ENCODE peak calls at places on chromosome 2, in six cellular contexts. B is HepG2, I is GM12878, E is SK-N-SH, Z is K562, Q is H1. O is an unnamed sample.

GRCh38 chr2:26412091-26412673 is 10.5 kb downstream of the DRC1 start:
- DNase-seq in B (peak), I (peak), E (no peak), Z (peak), Q (no peak), O (no peak)

GRCh38 chr2:110874565-110875383 is 142.4 kb downstream of the ACOXL start:
- DNase-seq in B (no peak), I (peak), E (no peak), Z (peak), Q (no peak), O (no peak)

GRCh38 chr2:86045541-86045940 is 60.1 kb downstream of the POLR1A start:
- DNase-seq in B (no peak), I (no peak), E (no peak), Z (no peak), Q (no peak), O (no peak)

GRCh38 chr2:192184349-192184748 is 10.4 kb downstream of the TMEFF2 start:
- DNase-seq in B (no peak), I (no peak), E (no peak), Z (no peak), Q (no peak), O (no peak)

GRCh38 chr2:219510512-219511135 is 3.7 kb upstream of the ASIC4 start:
- DNase-seq in B (no peak), I (no peak), E (no peak), Z (peak), Q (no peak), O (no peak)

GRCh38 chr2:112646102-112646719 is 472 bp downstream of the SLC20A1 start:
- DNase-seq in B (no peak), I (no peak), E (peak), Z (no peak), Q (no peak), O (no peak)

GRCh38 chr2:16629044-16629443 is 36.6 kb downstream of the CYRIA start:
- DNase-seq in B (no peak), I (no peak), E (no peak), Z (no peak), Q (no peak), O (no peak)

GRCh38 chr2:128313076-128313836 is 5.4 kb downstream of the HS6ST1 start:
- DNase-seq in B (no peak), I (no peak), E (peak), Z (no peak), Q (peak), O (peak)

GRCh38 chr2:181036848-181037603 is 56.6 kb downstream of the UBE2E3 start:
- DNase-seq in B (no peak), I (no peak), E (no peak), Z (no peak), Q (no peak), O (peak)

GRCh38 chr2:194697439-194697838 is 959.6 kb upstream of the SLC39A10 start:
- DNase-seq in B (no peak), I (no peak), E (no peak), Z (no peak), Q (no peak), O (no peak)

GRCh38 chr2:71613953-71614925 is 160.9 kb downstream of the DYSF start:
- DNase-seq in B (no peak), I (no peak), E (no peak), Z (no peak), Q (peak), O (no peak)

GRCh38 chr2:65416945-65417344 is 15.5 kb downstream of the SPRED2 start:
- DNase-seq in B (no peak), I (no peak), E (no peak), Z (no peak), Q (no peak), O (no peak)

GRCh38 chr2:26193578-26194231 is 20.8 kb downstream of the GAREM2 start:
- DNase-seq in B (no peak), I (no peak), E (no peak), Z (no peak), Q (peak), O (peak)

GRCh38 chr2:67650292-67651133 is 253.4 kb downstream of the ETAA1 start:
- DNase-seq in B (peak), I (no peak), E (peak), Z (peak), Q (peak), O (peak)

GRCh38 chr2:72497761-72498160 is 328.1 kb downstream of the EXOC6B start:
- DNase-seq in B (no peak), I (no peak), E (no peak), Z (no peak), Q (no peak), O (peak)

GRCh38 chr2:112737544-112738232 is 16.9 kb downstream of the NT5DC4 start:
- DNase-seq in B (no peak), I (no peak), E (no peak), Z (no peak), Q (no peak), O (no peak)

GRCh38 chr2:104856086-104856972 is 2.4 kb downstream of the POU3F3 start:
- DNase-seq in B (no peak), I (no peak), E (peak), Z (no peak), Q (peak), O (no peak)

GRCh38 chr2:1744151-1744445 is 217 bp downstream of the PXDN start:
- DNase-seq in B (no peak), I (no peak), E (no peak), Z (no peak), Q (peak), O (no peak)

GRCh38 chr2:43100883-43101662 is 125.3 kb downstream of the ZFP36L2 start:
- DNase-seq in B (no peak), I (no peak), E (no peak), Z (no peak), Q (peak), O (peak)

GRCh38 chr2:42975358-42975717 is 183.0 kb upstream of the HAAO start:
- DNase-seq in B (no peak), I (no peak), E (no peak), Z (no peak), Q (no peak), O (no peak)

GRCh38 chr2:109212836-109213563 is 84.0 kb downstream of the SH3RF3 start:
- DNase-seq in B (no peak), I (no peak), E (no peak), Z (no peak), Q (no peak), O (no peak)

GRCh38 chr2:15058015-15058414 is 425.5 kb downstream of the LRATD1 start:
- DNase-seq in B (peak), I (no peak), E (no peak), Z (peak), Q (no peak), O (no peak)

GRCh38 chr2:197349699-197350098 is 39.1 kb upstream of the ANKRD44 start:
- DNase-seq in B (no peak), I (no peak), E (no peak), Z (no peak), Q (no peak), O (no peak)

GRCh38 chr2:95077521-95077807 is 44.1 kb downstream of the MRPS5 start:
- DNase-seq in B (no peak), I (no peak), E (peak), Z (peak), Q (no peak), O (no peak)

GRCh38 chr2:118059919-118060478 is 28.3 kb upstream of the INSIG2 start:
- DNase-seq in B (no peak), I (peak), E (no peak), Z (no peak), Q (no peak), O (peak)

GRCh38 chr2:235827585-235827992 is 333.7 kb downstream of the AGAP1 start:
- DNase-seq in B (no peak), I (no peak), E (no peak), Z (no peak), Q (no peak), O (no peak)
- TF ChIP-seq USF2 in B (no peak), I (no peak), E (no peak), Z (no peak), Q (no peak), O (no peak)

GRCh38 chr2:221571108-221571390 is 1.1 kb downstream of the EPHA4 start:
- DNase-seq in B (no peak), I (no peak), E (no peak), Z (no peak), Q (no peak), O (peak)

GRCh38 chr2:221570321-221571107 is 1.6 kb downstream of the EPHA4 start:
- DNase-seq in B (no peak), I (no peak), E (peak), Z (no peak), Q (peak), O (peak)

GRCh38 chr2:221572180-221572820 is at the start of gene EPHA4:
- DNase-seq in B (no peak), I (no peak), E (peak), Z (peak), Q (peak), O (peak)

GRCh38 chr2:221572821-221573429 is 821 bp upstream of the EPHA4 start:
- DNase-seq in B (no peak), I (no peak), E (no peak), Z (no peak), Q (peak), O (peak)

GRCh38 chr2:221571391-221572179 is 519 bp downstream of the EPHA4 start:
- DNase-seq in B (no peak), I (no peak), E (peak), Z (no peak), Q (peak), O (peak)
- H3K9ac ChIP-seq in B (no peak), I (peak), E (no peak), Z (no peak), Q (peak), O (peak)

DNA sequence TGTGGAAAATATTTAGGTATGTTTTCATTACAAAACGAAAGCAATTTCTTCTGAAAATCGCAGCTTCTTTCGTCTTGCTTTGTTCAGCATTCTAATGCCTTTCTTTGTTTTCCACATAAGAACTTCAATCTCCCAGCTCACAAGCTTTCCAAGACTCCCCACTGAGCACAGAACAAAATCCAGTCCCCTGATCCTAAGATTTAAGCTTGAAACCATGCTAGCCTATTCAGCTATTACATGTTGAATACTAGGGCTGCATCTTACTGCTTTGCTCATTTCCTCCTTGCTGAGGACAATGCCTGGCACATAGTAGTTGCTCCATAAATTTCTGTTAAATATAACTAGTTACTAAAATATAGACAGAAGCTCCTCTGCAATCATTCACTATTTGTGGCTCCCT is 160.6 kb downstream of the GALNT3 start:
- DNase-seq in B (no peak), I (no peak), E (no peak), Z (no peak), Q (no peak), O (no peak)
- TF ChIP-seq USF2 in B (no peak), I (no peak), E (no peak), Z (no peak), Q (no peak), O (no peak)

DNA sequence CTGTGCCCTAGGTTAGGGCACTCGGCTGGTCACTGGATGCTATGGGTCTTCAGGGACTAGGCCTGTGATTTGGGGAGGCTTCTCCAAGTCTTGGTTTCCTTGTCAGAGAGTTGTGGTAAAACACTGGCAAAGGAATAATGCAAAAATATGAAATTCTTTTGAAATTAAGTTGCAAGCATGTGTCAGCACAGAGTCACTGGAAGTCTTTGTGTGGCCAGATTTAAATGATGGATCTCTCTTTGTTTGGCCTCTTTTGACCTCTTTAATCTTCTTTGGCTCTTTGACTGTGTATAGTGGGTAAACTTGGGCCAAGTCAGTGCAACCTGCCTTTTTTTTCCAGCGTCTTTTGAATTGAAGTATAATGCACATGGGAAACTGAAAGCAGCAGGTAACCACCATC is 12.1 kb downstream of the HK2 start:
- DNase-seq in B (no peak), I (no peak), E (no peak), Z (no peak), Q (no peak), O (peak)
- H3K9ac ChIP-seq in B (no peak), I (no peak), E (peak), Z (no peak), Q (no peak), O (no peak)

GRCh38 chr2:205684871-205685313 is 2.6 kb downstream of the NRP2 start:
- DNase-seq in B (no peak), I (no peak), E (no peak), Z (no peak), Q (no peak), O (peak)

GRCh38 chr2:205687018-205687956 is 5.0 kb downstream of the NRP2 start:
- DNase-seq in B (no peak), I (no peak), E (no peak), Z (no peak), Q (peak), O (no peak)

GRCh38 chr2:205685314-205686230 is 3.3 kb downstream of the NRP2 start:
- DNase-seq in B (no peak), I (no peak), E (peak), Z (no peak), Q (peak), O (peak)

GRCh38 chr2:205688417-205689200 is 6.3 kb downstream of the NRP2 start:
- DNase-seq in B (no peak), I (no peak), E (no peak), Z (no peak), Q (peak), O (peak)

DNA sequence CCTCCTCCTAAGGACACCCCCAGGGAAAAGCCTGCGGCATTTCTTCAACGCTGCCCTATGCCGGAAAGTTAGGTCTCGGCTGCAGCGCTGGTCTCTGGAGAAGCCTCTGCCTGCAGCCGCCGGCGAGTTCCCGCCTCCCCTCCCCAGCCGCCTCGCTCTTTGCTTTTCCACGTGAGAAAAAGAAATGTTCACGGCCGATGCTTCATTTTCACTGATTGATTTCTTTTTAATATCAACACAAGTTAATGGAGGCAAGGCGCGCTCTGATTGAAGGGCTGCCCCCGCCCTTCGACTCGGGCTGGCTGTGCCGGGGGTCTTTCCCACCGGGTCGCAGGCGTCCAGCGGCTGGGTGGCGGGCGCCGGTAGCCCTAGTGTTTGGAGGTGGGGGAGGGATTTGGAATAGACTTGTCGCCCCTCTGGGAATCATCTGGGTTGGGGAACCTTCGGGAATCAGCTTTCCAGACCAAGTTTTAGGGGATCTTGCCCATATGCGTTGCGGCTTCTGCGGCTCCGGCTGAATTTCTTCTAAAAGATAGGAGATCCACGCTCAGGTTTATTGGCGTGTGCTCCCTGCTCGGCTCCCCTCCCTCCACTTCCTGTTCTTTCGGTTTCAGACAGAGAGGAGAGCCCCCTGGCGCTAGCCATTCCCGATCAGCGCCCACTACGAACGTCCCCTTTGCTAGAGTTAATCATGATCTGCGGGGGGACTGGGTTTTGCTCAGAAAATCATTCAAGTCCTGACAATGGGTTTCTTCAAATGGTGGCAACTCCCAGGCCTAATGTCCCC is 4.1 kb downstream of the NRP2 start:
- DNase-seq in B (no peak), I (no peak), E (peak), Z (no peak), Q (peak), O (peak)
- TF ChIP-seq USF2 in B (no peak), I (no peak), E (no peak), Z (no peak), Q (no peak), O (no peak)

GRCh38 chr2:69099541-69099940 is 86.6 kb downstream of the ANTXR1 start:
- DNase-seq in B (no peak), I (no peak), E (no peak), Z (no peak), Q (no peak), O (peak)
- H3K9ac ChIP-seq in B (no peak), I (no peak), E (no peak), Z (no peak), Q (no peak), O (no peak)

GRCh38 chr2:7165736-7166135 is 248.5 kb downstream of the RNF144A start:
- DNase-seq in B (no peak), I (no peak), E (no peak), Z (no peak), Q (no peak), O (no peak)
- TF ChIP-seq USF2 in B (no peak), I (no peak), E (no peak), Z (no peak), Q (no peak), O (no peak)

O was measured in IMR-90.